ENCODE peak calls at places on chromosomes 11 and 22, in six cellular contexts. One of them, this sample, is unnamed.

GRCh38 chr22:23219787-23220484 is 39.6 kb downstream of the BCR start:
- DNase-seq in right lobe of liver: no peak
- DNase-seq in NCI-H748 treated with DMSO at 0.1 percent for 48 hours: no peak
- DNase-seq in coronary artery: no peak
- DNase-seq in stimulated activated CD4-positive, alpha-beta T cell treated with anti-CD3 and anti-CD28 coated beads, Interleukin-2, amount 100 ng/mL, for 24 hours: peak
- DNase-seq in myocyte: peak
- DNase-seq in this sample: no peak

GRCh38 chr22:25232301-25232700 is 12.9 kb downstream of the CRYBB2 start:
- DNase-seq in right lobe of liver: no peak
- DNase-seq in NCI-H748 treated with DMSO at 0.1 percent for 48 hours: no peak
- DNase-seq in coronary artery: no peak
- DNase-seq in stimulated activated CD4-positive, alpha-beta T cell treated with anti-CD3 and anti-CD28 coated beads, Interleukin-2, amount 100 ng/mL, for 24 hours: no peak
- DNase-seq in myocyte: no peak
- DNase-seq in this sample: no peak

GRCh38 chr22:45446216-45446615 is 32.7 kb downstream of the RIBC2 start:
- DNase-seq in right lobe of liver: no peak
- DNase-seq in NCI-H748 treated with DMSO at 0.1 percent for 48 hours: no peak
- DNase-seq in coronary artery: no peak
- DNase-seq in stimulated activated CD4-positive, alpha-beta T cell treated with anti-CD3 and anti-CD28 coated beads, Interleukin-2, amount 100 ng/mL, for 24 hours: no peak
- DNase-seq in myocyte: no peak
- DNase-seq in this sample: peak

GRCh38 chr11:10742460-10743208 is 8.4 kb upstream of the CTR9 start:
- DNase-seq in right lobe of liver: no peak
- DNase-seq in NCI-H748 treated with DMSO at 0.1 percent for 48 hours: no peak
- DNase-seq in coronary artery: no peak
- DNase-seq in stimulated activated CD4-positive, alpha-beta T cell treated with anti-CD3 and anti-CD28 coated beads, Interleukin-2, amount 100 ng/mL, for 24 hours: no peak
- DNase-seq in myocyte: no peak
- DNase-seq in this sample: no peak

GRCh38 chr11:65488273-65489058 is 10.4 kb upstream of the MALAT1 start:
- DNase-seq in right lobe of liver: peak
- DNase-seq in NCI-H748 treated with DMSO at 0.1 percent for 48 hours: no peak
- DNase-seq in coronary artery: peak
- DNase-seq in stimulated activated CD4-positive, alpha-beta T cell treated with anti-CD3 and anti-CD28 coated beads, Interleukin-2, amount 100 ng/mL, for 24 hours: no peak
- DNase-seq in myocyte: peak
- DNase-seq in this sample: peak

GRCh38 chr22:38238519-38239051 is 34.2 kb downstream of the TMEM184B start:
- DNase-seq in right lobe of liver: no peak
- DNase-seq in NCI-H748 treated with DMSO at 0.1 percent for 48 hours: no peak
- DNase-seq in coronary artery: no peak
- DNase-seq in stimulated activated CD4-positive, alpha-beta T cell treated with anti-CD3 and anti-CD28 coated beads, Interleukin-2, amount 100 ng/mL, for 24 hours: no peak
- DNase-seq in myocyte: peak
- DNase-seq in this sample: no peak

GRCh38 chr11:65420506-65421203 is 1.9 kb upstream of the NEAT1 start:
- DNase-seq in right lobe of liver: peak
- DNase-seq in NCI-H748 treated with DMSO at 0.1 percent for 48 hours: no peak
- DNase-seq in coronary artery: no peak
- DNase-seq in stimulated activated CD4-positive, alpha-beta T cell treated with anti-CD3 and anti-CD28 coated beads, Interleukin-2, amount 100 ng/mL, for 24 hours: no peak
- DNase-seq in myocyte: no peak
- DNase-seq in this sample: peak

GRCh38 chr22:46233231-46233630 is 16.9 kb downstream of the CDPF1 start:
- DNase-seq in right lobe of liver: no peak
- DNase-seq in NCI-H748 treated with DMSO at 0.1 percent for 48 hours: no peak
- DNase-seq in coronary artery: no peak
- DNase-seq in stimulated activated CD4-positive, alpha-beta T cell treated with anti-CD3 and anti-CD28 coated beads, Interleukin-2, amount 100 ng/mL, for 24 hours: no peak
- DNase-seq in myocyte: peak
- DNase-seq in this sample: peak

GRCh38 chr22:45997077-45997774 is 20.3 kb upstream of the WNT7B start:
- DNase-seq in right lobe of liver: peak
- DNase-seq in NCI-H748 treated with DMSO at 0.1 percent for 48 hours: peak
- DNase-seq in coronary artery: no peak
- DNase-seq in stimulated activated CD4-positive, alpha-beta T cell treated with anti-CD3 and anti-CD28 coated beads, Interleukin-2, amount 100 ng/mL, for 24 hours: no peak
- DNase-seq in myocyte: peak
- DNase-seq in this sample: peak

GRCh38 chr11:8093931-8094575 is 13.0 kb downstream of the TUB start:
- DNase-seq in right lobe of liver: no peak
- DNase-seq in NCI-H748 treated with DMSO at 0.1 percent for 48 hours: no peak
- DNase-seq in coronary artery: peak
- DNase-seq in stimulated activated CD4-positive, alpha-beta T cell treated with anti-CD3 and anti-CD28 coated beads, Interleukin-2, amount 100 ng/mL, for 24 hours: no peak
- DNase-seq in myocyte: no peak
- DNase-seq in this sample: no peak

GRCh38 chr11:29783506-29783905 is 233.3 kb downstream of the KCNA4 start:
- DNase-seq in right lobe of liver: no peak
- DNase-seq in NCI-H748 treated with DMSO at 0.1 percent for 48 hours: no peak
- DNase-seq in coronary artery: no peak
- DNase-seq in stimulated activated CD4-positive, alpha-beta T cell treated with anti-CD3 and anti-CD28 coated beads, Interleukin-2, amount 100 ng/mL, for 24 hours: no peak
- DNase-seq in myocyte: no peak
- DNase-seq in this sample: no peak

GRCh38 chr11:125190549-125190948 is 26.0 kb downstream of the PKNOX2 start:
- DNase-seq in right lobe of liver: no peak
- DNase-seq in NCI-H748 treated with DMSO at 0.1 percent for 48 hours: no peak
- DNase-seq in coronary artery: no peak
- DNase-seq in stimulated activated CD4-positive, alpha-beta T cell treated with anti-CD3 and anti-CD28 coated beads, Interleukin-2, amount 100 ng/mL, for 24 hours: no peak
- DNase-seq in myocyte: no peak
- DNase-seq in this sample: no peak

GRCh38 chr11:1161410-1162152 is 3.8 kb downstream of the MUC5AC start:
- DNase-seq in right lobe of liver: peak
- DNase-seq in NCI-H748 treated with DMSO at 0.1 percent for 48 hours: no peak
- DNase-seq in coronary artery: peak
- DNase-seq in stimulated activated CD4-positive, alpha-beta T cell treated with anti-CD3 and anti-CD28 coated beads, Interleukin-2, amount 100 ng/mL, for 24 hours: no peak
- DNase-seq in myocyte: no peak
- DNase-seq in this sample: peak

GRCh38 chr11:114399903-114400221 is 449 bp downstream of the C11orf71 start:
- DNase-seq in right lobe of liver: no peak
- DNase-seq in NCI-H748 treated with DMSO at 0.1 percent for 48 hours: no peak
- DNase-seq in coronary artery: peak
- DNase-seq in stimulated activated CD4-positive, alpha-beta T cell treated with anti-CD3 and anti-CD28 coated beads, Interleukin-2, amount 100 ng/mL, for 24 hours: no peak
- DNase-seq in myocyte: no peak
- DNase-seq in this sample: peak

GRCh38 chr11:94675239-94675638 is 92.9 kb upstream of the AMOTL1 start:
- DNase-seq in right lobe of liver: no peak
- DNase-seq in NCI-H748 treated with DMSO at 0.1 percent for 48 hours: no peak
- DNase-seq in coronary artery: no peak
- DNase-seq in stimulated activated CD4-positive, alpha-beta T cell treated with anti-CD3 and anti-CD28 coated beads, Interleukin-2, amount 100 ng/mL, for 24 hours: no peak
- DNase-seq in myocyte: no peak
- DNase-seq in this sample: no peak

GRCh38 chr11:118961591-118961990 is 5.5 kb downstream of the UPK2 start:
- DNase-seq in right lobe of liver: no peak
- DNase-seq in NCI-H748 treated with DMSO at 0.1 percent for 48 hours: no peak
- DNase-seq in coronary artery: no peak
- DNase-seq in stimulated activated CD4-positive, alpha-beta T cell treated with anti-CD3 and anti-CD28 coated beads, Interleukin-2, amount 100 ng/mL, for 24 hours: no peak
- DNase-seq in myocyte: peak
- DNase-seq in this sample: no peak

GRCh38 chr11:14539867-14540475 is 19.8 kb upstream of the PSMA1 start:
- DNase-seq in right lobe of liver: no peak
- DNase-seq in NCI-H748 treated with DMSO at 0.1 percent for 48 hours: no peak
- DNase-seq in coronary artery: no peak
- DNase-seq in stimulated activated CD4-positive, alpha-beta T cell treated with anti-CD3 and anti-CD28 coated beads, Interleukin-2, amount 100 ng/mL, for 24 hours: no peak
- DNase-seq in myocyte: no peak
- DNase-seq in this sample: no peak

GRCh38 chr22:49554741-49555140 is 272.9 kb downstream of the BRD1 start:
- DNase-seq in right lobe of liver: peak
- DNase-seq in NCI-H748 treated with DMSO at 0.1 percent for 48 hours: no peak
- DNase-seq in coronary artery: peak
- DNase-seq in stimulated activated CD4-positive, alpha-beta T cell treated with anti-CD3 and anti-CD28 coated beads, Interleukin-2, amount 100 ng/mL, for 24 hours: no peak
- DNase-seq in myocyte: no peak
- DNase-seq in this sample: no peak

GRCh38 chr11:79406376-79406775 is 34.5 kb downstream of the TENM4 start:
- DNase-seq in right lobe of liver: no peak
- DNase-seq in NCI-H748 treated with DMSO at 0.1 percent for 48 hours: no peak
- DNase-seq in coronary artery: no peak
- DNase-seq in stimulated activated CD4-positive, alpha-beta T cell treated with anti-CD3 and anti-CD28 coated beads, Interleukin-2, amount 100 ng/mL, for 24 hours: no peak
- DNase-seq in myocyte: no peak
- DNase-seq in this sample: no peak

GRCh38 chr11:61352038-61352437 is 9.6 kb downstream of the CYB561A3 start:
- DNase-seq in right lobe of liver: no peak
- DNase-seq in NCI-H748 treated with DMSO at 0.1 percent for 48 hours: no peak
- DNase-seq in coronary artery: no peak
- DNase-seq in stimulated activated CD4-positive, alpha-beta T cell treated with anti-CD3 and anti-CD28 coated beads, Interleukin-2, amount 100 ng/mL, for 24 hours: no peak
- DNase-seq in myocyte: no peak
- DNase-seq in this sample: no peak

GRCh38 chr11:9901931-9902330 is 238.1 kb downstream of the SWAP70 start:
- DNase-seq in right lobe of liver: no peak
- DNase-seq in NCI-H748 treated with DMSO at 0.1 percent for 48 hours: no peak
- DNase-seq in coronary artery: no peak
- DNase-seq in stimulated activated CD4-positive, alpha-beta T cell treated with anti-CD3 and anti-CD28 coated beads, Interleukin-2, amount 100 ng/mL, for 24 hours: no peak
- DNase-seq in myocyte: no peak
- DNase-seq in this sample: no peak

GRCh38 chr11:33387586-33387985 is 130.4 kb downstream of the HIPK3 start:
- DNase-seq in right lobe of liver: no peak
- DNase-seq in NCI-H748 treated with DMSO at 0.1 percent for 48 hours: no peak
- DNase-seq in coronary artery: no peak
- DNase-seq in stimulated activated CD4-positive, alpha-beta T cell treated with anti-CD3 and anti-CD28 coated beads, Interleukin-2, amount 100 ng/mL, for 24 hours: no peak
- DNase-seq in myocyte: no peak
- DNase-seq in this sample: no peak

GRCh38 chr11:6576471-6577373 is 26.7 kb downstream of the RRP8 start:
- DNase-seq in right lobe of liver: no peak
- DNase-seq in NCI-H748 treated with DMSO at 0.1 percent for 48 hours: no peak
- DNase-seq in coronary artery: no peak
- DNase-seq in stimulated activated CD4-positive, alpha-beta T cell treated with anti-CD3 and anti-CD28 coated beads, Interleukin-2, amount 100 ng/mL, for 24 hours: no peak
- DNase-seq in myocyte: peak
- DNase-seq in this sample: no peak

GRCh38 chr11:19345519-19345847 is 104.7 kb upstream of the E2F8 start:
- DNase-seq in right lobe of liver: no peak
- DNase-seq in NCI-H748 treated with DMSO at 0.1 percent for 48 hours: no peak
- DNase-seq in coronary artery: no peak
- DNase-seq in stimulated activated CD4-positive, alpha-beta T cell treated with anti-CD3 and anti-CD28 coated beads, Interleukin-2, amount 100 ng/mL, for 24 hours: peak
- DNase-seq in myocyte: no peak
- DNase-seq in this sample: peak

This sample was measured in Right ventricle myocardium superior.